ENCODE peak calls at places on chromosomes 7 and 10, in seven cellular contexts. Z is body of pancreas, W is uterus, G is stomach, I is tibial nerve, V is transverse colon, N is heart left ventricle. M is an unnamed sample.
A peak's percentile ranks its signal among the peaks of the same experiment; 100 is the strongest.

GRCh38 chr7:1055084-1055450 is 10.7 kb downstream of the GPR146 start:
- DNase-seq in Z (no peak), W (peak; percentile 74), G (peak; percentile 88), I (no peak), V (peak; percentile 51), N (peak; percentile 89), M (peak; percentile 69)

GRCh38 chr7:43205171-43205795 is 92.8 kb downstream of the HECW1 start:
- DNase-seq in Z (no peak), W (no peak), G (no peak), I (no peak), V (no peak), N (no peak), M (no peak)

GRCh38 chr10:124070666-124071065 is 22.7 kb downstream of the CHST15 start:
- DNase-seq in Z (no peak), W (no peak), G (no peak), I (no peak), V (no peak), N (no peak), M (no peak)

GRCh38 chr10:5151076-5151475 is 33.9 kb downstream of the AKR1C8 start:
- DNase-seq in Z (no peak), W (no peak), G (no peak), I (no peak), V (no peak), N (no peak), M (no peak)

GRCh38 chr10:66513504-66513903 is 412.3 kb upstream of the LRRTM3 start:
- DNase-seq in Z (no peak), W (no peak), G (no peak), I (no peak), V (no peak), N (no peak), M (no peak)

GRCh38 chr7:155568961-155569360 is 22.6 kb upstream of the CNPY1 start:
- DNase-seq in Z (no peak), W (no peak), G (no peak), I (no peak), V (no peak), N (no peak), M (no peak)

GRCh38 chr7:255721-256361 is 34.1 kb upstream of the FOXL3 start:
- DNase-seq in Z (no peak), W (no peak), G (no peak), I (no peak), V (no peak), N (peak; percentile 64), M (peak; percentile 22)

GRCh38 chr7:116525913-116526857 is 1.3 kb downstream of the CAV1 start:
- DNase-seq in Z (peak; percentile 66), W (peak; percentile 83), G (peak; percentile 70), I (peak; percentile 57), V (peak; percentile 80), N (peak; percentile 91), M (peak; percentile 79)

GRCh38 chr10:62804384-62805138 is at the start of gene ADO:
- DNase-seq in Z (peak; percentile 83), W (peak; percentile 79), G (peak; percentile 85), I (peak; percentile 71), V (peak; percentile 85), N (peak; percentile 92), M (peak; percentile 83)

GRCh38 chr7:46886669-46887374 is 695.1 kb downstream of the TNS3 start:
- DNase-seq in Z (no peak), W (no peak), G (no peak), I (no peak), V (no peak), N (no peak), M (no peak)

GRCh38 chr7:150374026-150374425 is 5.1 kb upstream of the ZNF775 start:
- DNase-seq in Z (no peak), W (no peak), G (no peak), I (no peak), V (no peak), N (no peak), M (no peak)

GRCh38 chr7:5690931-5691461 is 90.5 kb downstream of the RNF216 start:
- DNase-seq in Z (no peak), W (peak; percentile 48), G (no peak), I (no peak), V (no peak), N (no peak), M (no peak)

GRCh38 chr10:34526758-34527730 is 288.1 kb downstream of the PARD3 start:
- DNase-seq in Z (no peak), W (no peak), G (no peak), I (no peak), V (no peak), N (no peak), M (no peak)

GRCh38 chr10:80260295-80261243 is 28.9 kb downstream of the MAT1A start:
- DNase-seq in Z (no peak), W (no peak), G (no peak), I (peak; percentile 43), V (no peak), N (no peak), M (no peak)

GRCh38 chr7:123154231-123154860 is 45.4 kb downstream of the SLC13A1 start:
- DNase-seq in Z (peak; percentile 86), W (peak; percentile 65), G (peak; percentile 80), I (peak; percentile 89), V (peak; percentile 80), N (no peak), M (peak; percentile 71)

GRCh38 chr7:128303133-128303532 is 40.6 kb downstream of the RBM28 start:
- DNase-seq in Z (no peak), W (no peak), G (no peak), I (no peak), V (no peak), N (no peak), M (no peak)
- TF ChIP-seq POLR2A in Z (no peak), W (no peak), G (no peak), I (no peak), V (no peak), N (no peak), M (no peak)

GRCh38 chr7:2878306-2878705 is 34.2 kb upstream of the GNA12 start:
- DNase-seq in Z (no peak), W (no peak), G (no peak), I (no peak), V (no peak), N (no peak), M (no peak)

GRCh38 chr7:2880882-2881281 is 36.8 kb upstream of the GNA12 start:
- DNase-seq in Z (no peak), W (peak; percentile 39), G (no peak), I (no peak), V (no peak), N (no peak), M (no peak)

GRCh38 chr7:2882111-2882510 is 38.0 kb upstream of the GNA12 start:
- DNase-seq in Z (no peak), W (peak; percentile 33), G (no peak), I (no peak), V (no peak), N (no peak), M (no peak)

GRCh38 chr7:2879354-2879753 is 35.2 kb upstream of the GNA12 start:
- DNase-seq in Z (no peak), W (no peak), G (no peak), I (no peak), V (no peak), N (no peak), M (no peak)

GRCh38 chr7:2880051-2880450 is 35.9 kb upstream of the GNA12 start:
- DNase-seq in Z (no peak), W (no peak), G (no peak), I (no peak), V (no peak), N (no peak), M (no peak)
- TF ChIP-seq CTCF in Z (no peak), W (no peak), G (no peak), I (no peak), V (no peak), N (no peak), M (no peak)

DNA sequence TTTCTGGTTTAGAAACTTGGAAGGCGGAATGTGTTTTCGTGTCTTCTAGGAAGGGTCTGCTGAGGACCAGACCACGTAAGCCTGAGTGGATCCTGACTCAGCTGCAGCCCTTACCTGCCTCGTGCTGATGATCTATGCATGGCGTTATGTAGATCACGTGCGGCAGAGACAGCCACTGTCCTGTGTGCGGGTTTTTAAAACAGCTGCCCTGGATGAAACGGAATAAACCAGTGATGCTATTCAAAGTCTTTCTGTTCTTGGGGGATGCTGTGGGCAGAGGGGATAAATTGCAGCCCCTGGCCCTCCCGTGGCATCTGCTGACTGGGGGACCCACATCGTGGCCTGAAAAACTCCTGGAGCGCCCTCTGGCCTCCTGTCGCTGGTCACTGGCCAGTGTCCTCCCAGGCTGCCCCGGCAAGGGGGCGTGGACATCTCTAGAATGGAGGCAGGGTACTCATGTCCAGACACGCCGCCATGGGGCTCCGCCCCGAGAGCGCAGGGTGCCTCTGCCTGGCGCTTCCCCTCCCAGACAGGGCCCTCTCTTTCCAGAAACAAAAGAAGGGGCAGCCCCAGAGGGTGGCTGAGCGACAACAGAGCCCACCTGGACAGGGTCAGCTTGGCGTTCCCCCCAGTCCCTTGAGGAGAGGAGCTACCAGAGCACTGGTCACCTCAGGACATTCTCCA is 13.2 kb downstream of the ALKBH4 start:
- DNase-seq in Z (no peak), W (no peak), G (no peak), I (no peak), V (no peak), N (no peak), M (no peak)
- H3K4me3 ChIP-seq in Z (no peak overlapping the region), W (no peak overlapping the region), G (no peak overlapping the region), I (no peak overlapping the region), V (no peak overlapping the region), N (no peak overlapping the region), M (no peak overlapping the region)

GRCh38 chr7:133053321-133053891 is 28.5 kb downstream of the CHCHD3 start:
- DNase-seq in Z (no peak), W (peak; percentile 27), G (no peak), I (peak; percentile 27), V (no peak), N (no peak), M (no peak)
- TF ChIP-seq POLR2A in Z (no peak), W (no peak), G (no peak), I (no peak), V (no peak), N (no peak), M (no peak)

GRCh38 chr7:86598721-86599120 is 45.0 kb upstream of the GRM3 start:
- DNase-seq in Z (no peak), W (no peak), G (no peak), I (no peak), V (no peak), N (no peak), M (no peak)

GRCh38 chr7:86600506-86601290 is 43.0 kb upstream of the GRM3 start:
- DNase-seq in Z (no peak), W (no peak), G (no peak), I (no peak), V (no peak), N (no peak), M (no peak)

GRCh38 chr7:86598311-86598710 is 45.4 kb upstream of the GRM3 start:
- DNase-seq in Z (peak; percentile 57), W (no peak), G (no peak), I (no peak), V (no peak), N (no peak), M (no peak)
- TF ChIP-seq CTCF in Z (peak; percentile 31), W (no peak), G (no peak), I (no peak), V (no peak), N (peak; percentile 6), M (no peak)

GRCh38 chr7:121391686-121392085 is 4.4 kb downstream of the FAM3C start:
- DNase-seq in Z (no peak), W (no peak), G (no peak), I (no peak), V (no peak), N (no peak), M (no peak)
- H3K4me3 ChIP-seq in Z (no peak overlapping the region), W (no peak overlapping the region), G (no peak overlapping the region), I (no peak overlapping the region), V (no peak overlapping the region), N (no peak overlapping the region), M (no peak overlapping the region)

M was measured in right lobe of liver.